ENCODE peak calls at places on chromosomes 5 and 9, in seven cellular contexts. Z is mesenchymal stem cell, T is neuronal stem cell, P is IMR-90, W is mesendoderm, D is trophoblast cell, Y is H1. C is an unnamed sample.

GRCh38 chr5:34626036-34626435 is 30.1 kb upstream of the RAI14 start:
- DNase-seq in W (no peak), Z (peak), P (peak), D (peak), T (no peak), Y (no peak), C (no peak)

GRCh38 chr5:171934586-171934985 is 71.9 kb downstream of the FBXW11 start:
- DNase-seq in T (no peak), Y (no peak), P (no peak), D (no peak), Z (no peak), W (no peak), C (no peak)

GRCh38 chr5:98307811-98308210 is 465.7 kb upstream of the RGMB start:
- DNase-seq in Z (peak), Y (no peak), T (no peak), P (peak), W (no peak), D (peak), C (no peak)

GRCh38 chr9:90517103-90517502 is 125.5 kb downstream of the DIRAS2 start:
- DNase-seq in W (peak), P (no peak), D (peak), Z (no peak), Y (no peak), T (no peak), C (no peak)

GRCh38 chr5:82720764-82721163 is 356.4 kb downstream of the TMEM167A start:
- DNase-seq in W (peak), Z (no peak), D (no peak), P (no peak), T (no peak), Y (no peak), C (no peak)

GRCh38 chr9:69143291-69143690 is 30.8 kb upstream of the TJP2 start:
- DNase-seq in Z (no peak), W (no peak), T (no peak), P (no peak), Y (no peak), D (no peak), C (no peak)

GRCh38 chr5:113029614-113030013 is 53.0 kb downstream of the DCP2 start:
- DNase-seq in D (no peak), Y (no peak), T (no peak), P (peak), Z (no peak), W (no peak), C (no peak)

GRCh38 chr5:78699565-78700143 is 51.1 kb upstream of the LHFPL2 start:
- DNase-seq in Z (peak), D (peak), T (no peak), W (peak), Y (no peak), P (peak), C (no peak)

GRCh38 chr9:71504636-71505035 is 263.7 kb downstream of the CEMIP2 start:
- DNase-seq in T (no peak), W (no peak), P (no peak), Y (no peak), D (peak), Z (no peak), C (no peak)

GRCh38 chr9:105887679-105888078 is 193.3 kb downstream of the TMEM38B start:
- DNase-seq in Y (no peak), Z (no peak), P (no peak), D (no peak), T (no peak), W (no peak), C (no peak)

GRCh38 chr5:150562832-150563231 is 54.9 kb downstream of the NDST1 start:
- DNase-seq in Z (peak), T (no peak), Y (no peak), D (peak), P (peak), W (peak), C (no peak)

GRCh38 chr9:28648723-28649122 is 1075.4 kb upstream of the C9orf72 start:
- DNase-seq in D (no peak), Z (no peak), W (peak), T (no peak), Y (no peak), P (no peak), C (no peak)

GRCh38 chr9:115595951-115596742 is 478.2 kb upstream of the TNC start:
- DNase-seq in P (peak), Y (no peak), D (peak), W (peak), T (no peak), Z (peak), C (no peak)

GRCh38 chr5:139696167-139696893 is 48.2 kb downstream of the CXXC5 start:
- DNase-seq in T (no peak), P (no peak), W (no peak), D (no peak), Y (no peak), Z (no peak), C (peak)

GRCh38 chr5:107502711-107503110 is 168.0 kb downstream of the EFNA5 start:
- DNase-seq in Y (no peak), P (no peak), W (peak), D (no peak), T (no peak), Z (no peak), C (no peak)

GRCh38 chr5:91296691-91297143 is 86.4 kb downstream of the ARRDC3 start:
- DNase-seq in Y (no peak), P (no peak), D (no peak), T (no peak), Z (no peak), W (no peak), C (no peak)

GRCh38 chr5:22344000-22344399 is 509.1 kb downstream of the CDH12 start:
- DNase-seq in P (no peak), W (no peak), Y (no peak), Z (no peak), T (no peak), D (no peak), C (no peak)

GRCh38 chr5:176639981-176640380 is 7.3 kb upstream of the TSPAN17 start:
- DNase-seq in P (no peak), W (no peak), Y (no peak), D (no peak), T (no peak), Z (no peak), C (no peak)

GRCh38 chr5:68047035-68047434 is 168.5 kb upstream of the PIK3R1 start:
- DNase-seq in W (no peak), P (peak), Y (no peak), D (no peak), Z (peak), T (no peak), C (no peak)

GRCh38 chr9:83934569-83935275 is 13.5 kb upstream of the KIF27 start:
- DNase-seq in W (no peak), P (peak), T (no peak), Z (peak), Y (no peak), D (peak), C (no peak)

GRCh38 chr9:71446499-71447411 is 321.6 kb downstream of the CEMIP2 start:
- DNase-seq in D (peak), Y (peak), W (peak), Z (peak), T (peak), P (peak), C (peak)

GRCh38 chr9:87125819-87126218 is 178.5 kb upstream of the GAS1 start:
- DNase-seq in D (no peak), P (no peak), Z (no peak), T (no peak), W (no peak), Y (no peak), C (no peak)

GRCh38 chr9:68719847-68720246 is 14.8 kb downstream of the PIP5K1B start:
- DNase-seq in T (no peak), W (no peak), Z (no peak), D (no peak), P (no peak), Y (no peak), C (no peak)

GRCh38 chr5:173075137-173075868 is 19.2 kb downstream of the CREBRF start:
- DNase-seq in T (no peak), Y (no peak), D (peak), W (no peak), P (no peak), Z (no peak), C (no peak)

GRCh38 chr5:35029333-35029732 is 18.4 kb downstream of the AGXT2 start:
- DNase-seq in W (no peak), T (no peak), Y (no peak), Z (peak), D (no peak), P (peak), C (no peak)

GRCh38 chr9:89590415-89590814 is 14.4 kb upstream of the GADD45G start:
- DNase-seq in Y (no peak), D (no peak), W (no peak), P (no peak), T (no peak), Z (no peak), C (no peak)

GRCh38 chr5:175202461-175203065 is 241.4 kb downstream of the DRD1 start:
- DNase-seq in D (no peak), Z (no peak), Y (no peak), T (no peak), P (peak), W (no peak), C (no peak)

GRCh38 chr9:135409286-135410200 is 70.0 kb upstream of the PPP1R26 start:
- DNase-seq in W (no peak), P (no peak), Z (no peak), T (no peak), D (no peak), Y (no peak), C (no peak)
- H2BK5ac ChIP-seq in W (no peak), P (no peak), Z (no peak), T (no peak), D (no peak), Y (no peak), C (no peak)

GRCh38 chr5:158462349-158463114 is 603.6 kb upstream of the CLINT1 start:
- DNase-seq in T (no peak), P (no peak), W (no peak), Z (no peak), Y (no peak), D (no peak), C (no peak)
- H2BK5ac ChIP-seq in T (no peak), P (no peak), W (no peak), Z (no peak), Y (no peak), D (no peak), C (no peak)

GRCh38 chr5:159403906-159404641 is 73.8 kb upstream of the IL12B start:
- DNase-seq in Z (no peak), T (no peak), W (no peak), Y (peak), D (peak), P (no peak), C (no peak)

GRCh38 chr5:159405611-159406031 is 75.3 kb upstream of the IL12B start:
- DNase-seq in P (no peak), Z (no peak), D (no peak), T (no peak), Y (no peak), W (no peak), C (no peak)

GRCh38 chr5:159406571-159406970 is 76.3 kb upstream of the IL12B start:
- DNase-seq in W (no peak), Z (no peak), P (no peak), D (no peak), Y (no peak), T (no peak), C (no peak)

GRCh38 chr5:159402871-159403270 is 72.6 kb upstream of the IL12B start:
- DNase-seq in P (no peak), Y (no peak), D (no peak), T (no peak), Z (no peak), W (no peak), C (no peak)

GRCh38 chr5:159402328-159402727 is 72.0 kb upstream of the IL12B start:
- DNase-seq in P (no peak), D (no peak), T (no peak), W (no peak), Y (peak), Z (no peak), C (no peak)
- H2BK5ac ChIP-seq in P (no peak), D (no peak), T (no peak), W (no peak), Y (no peak), Z (no peak), C (no peak)

DNA sequence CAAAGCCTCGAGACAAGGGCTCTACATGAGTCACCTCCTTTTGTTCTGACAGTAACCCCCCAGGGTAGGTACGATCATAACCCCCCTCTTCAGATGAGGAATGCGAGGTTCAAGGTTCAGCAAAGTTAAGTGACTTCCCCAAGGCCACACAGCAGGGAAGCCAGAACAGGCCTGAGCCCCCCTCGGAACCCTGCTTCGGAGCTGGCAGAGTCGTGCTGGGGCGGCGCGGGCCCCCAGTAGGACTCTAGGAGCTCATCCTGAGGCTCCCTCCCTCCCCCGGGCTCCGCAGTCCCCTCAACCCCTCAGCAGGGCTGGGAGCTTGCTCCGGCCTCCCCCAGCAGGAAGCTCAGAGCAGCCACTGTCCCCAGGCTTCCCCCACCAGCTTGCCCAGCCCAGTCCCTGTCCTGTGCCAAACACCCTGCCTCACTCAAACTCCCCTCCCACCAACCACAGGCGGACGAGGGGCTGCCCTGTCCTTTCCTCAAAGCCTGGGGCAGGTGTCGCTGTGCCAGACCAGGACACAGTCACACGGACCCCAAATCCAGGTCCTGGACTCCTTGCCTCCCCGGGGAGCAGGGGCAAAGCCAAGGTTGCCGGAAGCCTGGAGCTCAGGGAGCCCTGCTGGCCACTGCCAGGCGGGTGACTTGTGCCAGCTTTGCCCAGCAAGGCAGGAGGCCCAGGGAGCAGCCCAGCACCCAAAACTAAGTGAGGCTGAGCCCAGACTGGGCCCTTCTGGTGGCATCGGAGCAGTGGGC is 5.1 kb downstream of the AGPAT2 start:
- DNase-seq in W (no peak), D (no peak), P (no peak), Y (no peak), Z (no peak), T (no peak), C (no peak)
- H2BK5ac ChIP-seq in W (no peak), D (no peak), P (no peak), Y (peak), Z (no peak), T (no peak), C (no peak)

GRCh38 chr5:7869474-7870136 is 657 bp downstream of the MTRR start:
- DNase-seq in Z (peak), Y (no peak), T (no peak), D (no peak), W (no peak), P (no peak), C (no peak)

GRCh38 chr5:7868427-7868772 is 431 bp downstream of the FASTKD3 start:
- DNase-seq in P (no peak), Z (peak), T (no peak), D (no peak), Y (no peak), W (no peak), C (no peak)

GRCh38 chr5:7867260-7867659 is 1.6 kb downstream of the FASTKD3 start:
- DNase-seq in W (no peak), Z (no peak), D (no peak), T (no peak), P (no peak), Y (no peak), C (no peak)

GRCh38 chr5:7871560-7872113 is 2.7 kb downstream of the MTRR start:
- DNase-seq in Z (no peak), W (no peak), D (no peak), Y (no peak), T (no peak), P (no peak), C (no peak)

GRCh38 chr5:7868773-7869473 is at the start of the genes FASTKD3 and MTRR:
- DNase-seq in W (peak), D (peak), Z (peak), T (peak), Y (peak), P (peak), C (peak)
- H2BK5ac ChIP-seq in W (no peak), D (no peak), Z (peak), T (peak), Y (no peak), P (peak), C (no peak)

GRCh38 chr9:16628421-16628820 is 242.0 kb downstream of the BNC2 start:
- DNase-seq in T (no peak), Z (no peak), W (no peak), D (no peak), Y (no peak), P (peak), C (no peak)
- H2BK5ac ChIP-seq in T (no peak), Z (peak), W (no peak), D (peak), Y (no peak), P (peak), C (no peak)

GRCh38 chr5:77356740-77357139 is 135.4 kb downstream of the WDR41 start:
- DNase-seq in T (no peak), W (peak), Y (no peak), Z (peak), P (peak), D (peak), C (no peak)

GRCh38 chr5:77358566-77359205 is 133.4 kb downstream of the WDR41 start:
- DNase-seq in P (peak), T (no peak), Z (peak), Y (no peak), W (peak), D (peak), C (no peak)

GRCh38 chr5:77360381-77360780 is 131.7 kb downstream of the WDR41 start:
- DNase-seq in Y (no peak), T (no peak), D (no peak), P (peak), W (no peak), Z (no peak), C (no peak)

GRCh38 chr5:77360969-77361368 is 131.1 kb downstream of the WDR41 start:
- DNase-seq in W (no peak), Y (no peak), D (no peak), Z (no peak), T (no peak), P (no peak), C (no peak)

GRCh38 chr5:77359231-77359630 is 132.9 kb downstream of the WDR41 start:
- DNase-seq in T (no peak), W (no peak), P (no peak), Y (no peak), Z (no peak), D (peak), C (no peak)
- H2BK5ac ChIP-seq in T (no peak), W (no peak), P (no peak), Y (no peak), Z (no peak), D (no peak), C (no peak)

GRCh38 chr5:180001742-180002141 is 69.8 kb downstream of the RNF130 start:
- DNase-seq in T (no peak), Y (no peak), D (no peak), Z (no peak), P (no peak), W (no peak), C (no peak)

GRCh38 chr5:179994622-179995323 is 76.8 kb downstream of the RNF130 start:
- DNase-seq in Y (no peak), W (no peak), Z (no peak), D (no peak), T (no peak), P (no peak), C (no peak)

GRCh38 chr5:180003145-180003544 is 68.4 kb downstream of the RNF130 start:
- DNase-seq in T (no peak), P (no peak), W (no peak), Z (no peak), D (no peak), Y (no peak), C (no peak)

GRCh38 chr5:180001136-180001535 is 70.4 kb downstream of the RNF130 start:
- DNase-seq in D (no peak), P (no peak), T (no peak), Z (no peak), W (no peak), Y (no peak), C (no peak)

GRCh38 chr5:179998485-179998884 is 73.1 kb downstream of the RNF130 start:
- DNase-seq in Y (no peak), D (no peak), W (no peak), T (no peak), P (no peak), Z (no peak), C (no peak)
- H2BK5ac ChIP-seq in Y (no peak), D (no peak), W (no peak), T (no peak), P (no peak), Z (no peak), C (no peak)

C was measured in H9.